ENCODE peak calls at places on chromosomes 1 and 21, in four cellular contexts. B is HEK293T, I is HepG2, Q is K562. C is an unnamed sample.

GRCh38 chr1:29471487-29472313 is 235.4 kb downstream of the PTPRU start:
- DNase-seq in B (no peak), I (peak; percentile 84), Q (no peak), C (no peak)

GRCh38 chr1:62716397-62716796 is 28.2 kb upstream of the DOCK7 start:
- DNase-seq in I (no peak), Q (no peak), B (no peak), C (no peak)

GRCh38 chr1:199029855-199030254 is 391.0 kb downstream of the PTPRC start:
- DNase-seq in Q (no peak), I (no peak), B (no peak), C (no peak)

GRCh38 chr21:27586326-27586725 is 619.4 kb upstream of the ADAMTS5 start:
- DNase-seq in B (no peak), I (no peak), Q (no peak), C (no peak)

GRCh38 chr1:25082216-25082899 is 149.9 kb downstream of the SYF2 start:
- DNase-seq in Q (no peak), I (no peak), B (no peak), C (no peak)

GRCh38 chr21:44428281-44428942 is 26.9 kb upstream of the LRRC3 start:
- DNase-seq in B (peak; percentile 64), I (peak; percentile 26), Q (peak; percentile 86), C (peak; percentile 78)

GRCh38 chr1:10211805-10212405 is 1.5 kb downstream of the KIF1B start:
- DNase-seq in I (peak; percentile 60), B (no peak), Q (no peak), C (no peak)

GRCh38 chr1:18263547-18264130 is 156.0 kb downstream of the IGSF21 start:
- DNase-seq in Q (no peak), B (no peak), I (no peak), C (no peak)

GRCh38 chr21:38440746-38441145 is 57.5 kb downstream of the ERG start:
- DNase-seq in Q (no peak), B (no peak), I (peak; percentile 18), C (no peak)
- TF ChIP-seq ELF4 in Q (no peak), B (no peak), I (no peak), C (no peak)

DNA sequence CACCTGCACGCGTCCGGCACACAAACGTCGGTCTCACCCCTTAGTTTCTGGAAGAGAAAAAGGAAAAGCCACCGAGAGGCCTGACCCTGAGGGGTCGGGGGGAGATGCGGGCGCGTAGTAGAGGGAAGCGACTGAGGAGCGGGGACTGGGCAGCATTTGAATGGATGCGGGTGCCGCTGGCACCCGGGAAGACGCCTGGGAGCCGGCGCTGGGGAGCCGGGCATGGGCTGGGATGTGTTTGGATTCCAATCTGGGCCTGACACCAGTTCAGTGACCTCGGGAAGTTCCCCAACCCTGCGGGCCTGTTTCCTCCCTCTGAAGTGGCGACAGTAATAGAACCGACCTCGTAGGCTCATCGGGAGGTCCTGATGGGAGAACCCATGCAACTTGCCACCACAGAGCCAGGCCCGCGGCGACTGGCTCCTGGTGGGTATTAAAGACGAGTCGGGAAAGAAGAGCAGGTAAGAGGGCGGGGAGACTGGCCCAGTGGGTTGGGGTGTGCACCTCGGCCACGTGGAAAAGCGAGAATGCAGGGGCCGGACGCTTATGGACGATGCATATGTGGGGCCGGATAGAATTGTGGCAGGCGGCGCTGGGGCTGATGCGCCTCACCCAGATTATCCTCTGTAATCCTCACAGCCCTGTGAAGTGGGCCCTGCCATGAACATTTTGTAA is 105.9 kb downstream of the SLC16A1 start:
- DNase-seq in I (no peak), Q (no peak), B (no peak), C (peak; percentile 42)
- TF ChIP-seq ELF4 in I (no peak), Q (no peak), B (no peak), C (no peak)

DNA sequence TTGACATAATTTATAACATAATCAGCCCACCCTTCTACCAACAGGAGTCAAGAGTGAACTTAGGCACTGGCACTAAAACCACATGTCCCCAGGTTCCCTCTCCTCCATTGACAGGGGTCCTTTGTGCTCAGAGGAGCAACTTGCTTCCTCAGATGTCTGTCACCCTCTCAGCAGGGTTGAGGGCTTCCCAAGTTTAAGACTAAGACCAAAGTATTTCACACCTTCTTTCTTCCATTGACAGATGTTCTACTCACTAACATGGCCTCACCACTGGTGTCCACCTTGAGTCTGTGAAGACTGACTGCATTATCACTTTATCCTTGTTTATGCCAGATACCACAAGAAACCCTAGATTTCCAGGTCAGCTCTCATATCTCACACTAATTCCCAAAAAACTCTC is 56.5 kb downstream of the CCDC18 start:
- DNase-seq in B (no peak), I (no peak), Q (no peak), C (no peak)
- TF ChIP-seq ELF4 in B (no peak), I (no peak), Q (no peak), C (no peak)

DNA sequence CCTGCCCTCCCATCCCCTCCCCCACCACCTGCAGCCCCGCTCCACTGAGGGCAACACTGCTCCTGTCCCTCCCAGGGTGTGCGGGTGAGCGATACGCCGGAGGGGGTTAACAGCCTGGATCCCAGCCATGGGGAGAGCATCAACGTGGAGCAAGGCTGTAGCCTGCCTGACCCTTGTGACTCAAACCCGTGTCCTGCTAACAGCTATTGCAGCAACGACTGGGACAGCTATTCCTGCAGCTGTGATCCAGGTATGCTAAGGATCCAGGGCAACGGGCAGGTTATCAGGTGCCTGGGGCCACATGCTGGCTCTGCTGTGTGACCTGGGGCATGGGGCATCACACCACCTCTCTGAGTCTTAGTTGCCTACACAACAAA is 15.0 kb downstream of the CELSR2 start:
- DNase-seq in Q (no peak), B (no peak), I (no peak), C (no peak)
- TF ChIP-seq ELF4 in Q (no peak), B (no peak), I (no peak), C (no peak)

C was measured in WTC11.